ENCODE peak calls at places on chromosomes 4 and X, in ten cellular contexts. One of them, this sample, is unnamed.

GRCh38 chrX:124203311-124203710 is 129.1 kb upstream of the TEX13D start:
- DNase-seq in HCT116: no peak
- DNase-seq in Panc1: no peak
- DNase-seq in sigmoid colon: no peak
- DNase-seq in SK-N-SH: no peak
- DNase-seq in GM12892: no peak
- DNase-seq in suprapubic skin: no peak
- DNase-seq in GM12878: no peak
- DNase-seq in GM12891: no peak
- DNase-seq in SK-N-MC: no peak
- DNase-seq in this sample: no peak

GRCh38 chr4:3524920-3525319 is 7.3 kb downstream of the LRPAP1 start:
- DNase-seq in HCT116: no peak
- DNase-seq in Panc1: no peak
- DNase-seq in sigmoid colon: peak; percentile 56
- DNase-seq in SK-N-SH: no peak
- DNase-seq in GM12892: no peak
- DNase-seq in suprapubic skin: no peak
- DNase-seq in GM12878: no peak
- DNase-seq in GM12891: no peak
- DNase-seq in SK-N-MC: no peak
- DNase-seq in this sample: no peak

GRCh38 chr4:101259876-101260275 is 87.5 kb downstream of the PPP3CA start:
- DNase-seq in HCT116: no peak
- DNase-seq in Panc1: no peak
- DNase-seq in sigmoid colon: no peak
- DNase-seq in SK-N-SH: no peak
- DNase-seq in GM12892: no peak
- DNase-seq in suprapubic skin: no peak
- DNase-seq in GM12878: peak; percentile 32
- DNase-seq in GM12891: no peak
- DNase-seq in SK-N-MC: no peak
- DNase-seq in this sample: no peak

GRCh38 chrX:153517941-153518834 is 746 bp downstream of the ATP2B3 start:
- DNase-seq in HCT116: no peak
- DNase-seq in Panc1: no peak
- DNase-seq in sigmoid colon: no peak
- DNase-seq in SK-N-SH: peak; percentile 70
- DNase-seq in GM12892: no peak
- DNase-seq in suprapubic skin: no peak
- DNase-seq in GM12878: no peak
- DNase-seq in GM12891: no peak
- DNase-seq in SK-N-MC: no peak
- DNase-seq in this sample: no peak

GRCh38 chr4:36734296-36734695 is 452.9 kb downstream of the DTHD1 start:
- DNase-seq in HCT116: no peak
- DNase-seq in Panc1: no peak
- DNase-seq in sigmoid colon: no peak
- DNase-seq in SK-N-SH: no peak
- DNase-seq in GM12892: no peak
- DNase-seq in suprapubic skin: no peak
- DNase-seq in GM12878: no peak
- DNase-seq in GM12891: no peak
- DNase-seq in SK-N-MC: no peak
- DNase-seq in this sample: no peak

GRCh38 chr4:89243741-89244252 is 63.8 kb downstream of the GPRIN3 start:
- DNase-seq in HCT116: no peak
- DNase-seq in Panc1: no peak
- DNase-seq in sigmoid colon: no peak
- DNase-seq in SK-N-SH: no peak
- DNase-seq in GM12892: no peak
- DNase-seq in suprapubic skin: no peak
- DNase-seq in GM12878: no peak
- DNase-seq in GM12891: no peak
- DNase-seq in SK-N-MC: no peak
- DNase-seq in this sample: no peak

GRCh38 chr4:170242471-170242870 is 152.7 kb upstream of the AADAT start:
- DNase-seq in HCT116: no peak
- DNase-seq in Panc1: no peak
- DNase-seq in sigmoid colon: no peak
- DNase-seq in SK-N-SH: no peak
- DNase-seq in GM12892: no peak
- DNase-seq in suprapubic skin: no peak
- DNase-seq in GM12878: no peak
- DNase-seq in GM12891: no peak
- DNase-seq in SK-N-MC: no peak
- DNase-seq in this sample: no peak

GRCh38 chr4:174080361-174080760 is 203.1 kb downstream of the FBXO8 start:
- DNase-seq in HCT116: no peak
- DNase-seq in Panc1: no peak
- DNase-seq in sigmoid colon: no peak
- DNase-seq in SK-N-SH: no peak
- DNase-seq in GM12892: no peak
- DNase-seq in suprapubic skin: no peak
- DNase-seq in GM12878: no peak
- DNase-seq in GM12891: no peak
- DNase-seq in SK-N-MC: no peak
- DNase-seq in this sample: no peak

GRCh38 chr4:17584502-17585213 is 7.7 kb downstream of the LAP3 start:
- DNase-seq in HCT116: no peak
- DNase-seq in Panc1: no peak
- DNase-seq in sigmoid colon: no peak
- DNase-seq in SK-N-SH: no peak
- DNase-seq in GM12892: no peak
- DNase-seq in suprapubic skin: no peak
- DNase-seq in GM12878: no peak
- DNase-seq in GM12891: no peak
- DNase-seq in SK-N-MC: no peak
- DNase-seq in this sample: no peak

GRCh38 chr4:17583944-17584343 is 6.9 kb downstream of the LAP3 start:
- DNase-seq in HCT116: no peak
- DNase-seq in Panc1: no peak
- DNase-seq in sigmoid colon: no peak
- DNase-seq in SK-N-SH: no peak
- DNase-seq in GM12892: no peak
- DNase-seq in suprapubic skin: no peak
- DNase-seq in GM12878: no peak
- DNase-seq in GM12891: no peak
- DNase-seq in SK-N-MC: no peak
- DNase-seq in this sample: no peak

GRCh38 chr4:17578482-17578891 is 1.5 kb downstream of the LAP3 start:
- DNase-seq in HCT116: no peak
- DNase-seq in Panc1: no peak
- DNase-seq in sigmoid colon: no peak
- DNase-seq in SK-N-SH: no peak
- DNase-seq in GM12892: peak; percentile 13
- DNase-seq in suprapubic skin: no peak
- DNase-seq in GM12878: peak; percentile 34
- DNase-seq in GM12891: peak; percentile 17
- DNase-seq in SK-N-MC: no peak
- DNase-seq in this sample: no peak

GRCh38 chr4:17577660-17578481 is 873 bp downstream of the LAP3 start:
- DNase-seq in HCT116: no peak
- DNase-seq in Panc1: no peak
- DNase-seq in sigmoid colon: peak; percentile 83
- DNase-seq in SK-N-SH: peak; percentile 77
- DNase-seq in GM12892: peak; percentile 19
- DNase-seq in suprapubic skin: peak; percentile 80
- DNase-seq in GM12878: no peak
- DNase-seq in GM12891: no peak
- DNase-seq in SK-N-MC: no peak
- DNase-seq in this sample: peak; percentile 37

DNA sequence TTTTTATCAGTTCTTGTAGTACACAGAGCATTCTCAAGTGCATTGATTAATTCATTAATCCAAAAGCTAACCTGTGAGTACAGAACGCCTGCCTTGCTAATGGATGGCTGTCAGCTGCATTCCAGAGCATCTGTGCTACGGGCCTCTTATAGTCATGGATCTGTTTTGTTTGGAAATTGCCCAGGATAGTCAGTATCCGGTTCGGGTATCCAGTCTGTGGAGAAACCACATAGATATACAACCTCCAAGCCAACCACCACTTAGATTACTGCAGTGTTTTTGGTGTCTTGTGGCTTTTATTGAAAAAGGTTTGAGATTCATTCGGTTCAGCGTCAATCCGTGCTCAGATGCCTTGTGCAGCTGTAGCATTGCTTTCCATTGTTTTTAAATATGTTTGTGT is 4.0 kb downstream of the LAP3 start:
- DNase-seq in HCT116: no peak
- DNase-seq in Panc1: no peak
- DNase-seq in sigmoid colon: no peak
- DNase-seq in SK-N-SH: no peak
- DNase-seq in GM12892: no peak
- DNase-seq in suprapubic skin: no peak
- DNase-seq in GM12878: no peak
- DNase-seq in GM12891: no peak
- DNase-seq in SK-N-MC: no peak
- DNase-seq in this sample: no peak
- TF ChIP-seq POLR2AphosphoS5 in HCT116: no peak
- TF ChIP-seq POLR2AphosphoS5 in Panc1: no peak
- TF ChIP-seq POLR2AphosphoS5 in sigmoid colon: no peak
- TF ChIP-seq POLR2AphosphoS5 in SK-N-SH: no peak
- TF ChIP-seq POLR2AphosphoS5 in GM12892: no peak
- TF ChIP-seq POLR2AphosphoS5 in suprapubic skin: no peak
- TF ChIP-seq POLR2AphosphoS5 in GM12878: no peak
- TF ChIP-seq POLR2AphosphoS5 in GM12891: no peak
- TF ChIP-seq POLR2AphosphoS5 in SK-N-MC: no peak
- TF ChIP-seq POLR2AphosphoS5 in this sample: no peak

GRCh38 chr4:124055896-124056295 is 656.6 kb downstream of the ANKRD50 start:
- DNase-seq in HCT116: no peak
- DNase-seq in Panc1: no peak
- DNase-seq in sigmoid colon: no peak
- DNase-seq in SK-N-SH: no peak
- DNase-seq in GM12892: no peak
- DNase-seq in suprapubic skin: no peak
- DNase-seq in GM12878: no peak
- DNase-seq in GM12891: no peak
- DNase-seq in SK-N-MC: no peak
- DNase-seq in this sample: no peak

GRCh38 chr4:124065941-124066340 is 646.6 kb downstream of the ANKRD50 start:
- DNase-seq in HCT116: no peak
- DNase-seq in Panc1: no peak
- DNase-seq in sigmoid colon: no peak
- DNase-seq in SK-N-SH: no peak
- DNase-seq in GM12892: no peak
- DNase-seq in suprapubic skin: no peak
- DNase-seq in GM12878: no peak
- DNase-seq in GM12891: no peak
- DNase-seq in SK-N-MC: no peak
- DNase-seq in this sample: no peak

GRCh38 chr4:124061413-124061812 is 651.1 kb downstream of the ANKRD50 start:
- DNase-seq in HCT116: no peak
- DNase-seq in Panc1: no peak
- DNase-seq in sigmoid colon: no peak
- DNase-seq in SK-N-SH: no peak
- DNase-seq in GM12892: no peak
- DNase-seq in suprapubic skin: no peak
- DNase-seq in GM12878: no peak
- DNase-seq in GM12891: no peak
- DNase-seq in SK-N-MC: peak; percentile 90
- DNase-seq in this sample: no peak

DNA sequence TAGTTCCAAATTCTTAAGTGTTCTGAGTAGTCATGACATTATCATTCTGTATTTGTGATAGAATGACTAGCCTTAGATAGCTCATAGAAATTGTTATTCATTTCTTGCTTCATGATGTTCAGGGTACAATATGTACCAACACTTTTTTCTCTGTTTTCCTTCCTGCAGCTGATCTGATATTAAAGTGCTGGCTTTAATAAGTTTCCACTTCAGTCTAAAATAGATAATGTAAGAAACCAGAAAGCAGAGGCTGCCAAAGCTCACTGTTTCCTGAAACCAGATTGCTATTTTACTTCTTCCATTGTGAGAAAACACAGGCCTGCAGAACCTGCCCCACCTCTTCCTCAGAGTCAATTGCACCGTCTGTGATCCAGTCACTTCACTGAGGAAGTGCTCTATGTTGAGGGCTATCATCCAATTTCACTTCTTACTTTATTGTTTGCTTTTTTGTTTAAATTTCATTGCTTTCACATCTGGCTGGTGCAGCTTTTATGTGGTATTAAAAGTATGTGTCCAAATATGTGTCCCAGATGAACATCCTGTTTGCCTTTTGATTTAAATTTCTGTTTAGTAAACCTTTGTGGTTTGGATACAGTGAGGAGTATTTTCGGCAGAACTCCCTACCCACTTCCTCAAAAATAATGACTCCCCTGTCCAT is 652.1 kb downstream of the ANKRD50 start:
- DNase-seq in HCT116: no peak
- DNase-seq in Panc1: no peak
- DNase-seq in sigmoid colon: peak; percentile 88
- DNase-seq in SK-N-SH: peak; percentile 11
- DNase-seq in GM12892: no peak
- DNase-seq in suprapubic skin: no peak
- DNase-seq in GM12878: peak; percentile 1
- DNase-seq in GM12891: no peak
- DNase-seq in SK-N-MC: no peak
- DNase-seq in this sample: peak; percentile 27
- TF ChIP-seq POLR2AphosphoS5 in HCT116: no peak
- TF ChIP-seq POLR2AphosphoS5 in Panc1: no peak
- TF ChIP-seq POLR2AphosphoS5 in sigmoid colon: peak; percentile 90
- TF ChIP-seq POLR2AphosphoS5 in SK-N-SH: no peak
- TF ChIP-seq POLR2AphosphoS5 in GM12892: no peak
- TF ChIP-seq POLR2AphosphoS5 in suprapubic skin: peak; percentile 78
- TF ChIP-seq POLR2AphosphoS5 in GM12878: no peak
- TF ChIP-seq POLR2AphosphoS5 in GM12891: no peak
- TF ChIP-seq POLR2AphosphoS5 in SK-N-MC: no peak
- TF ChIP-seq POLR2AphosphoS5 in this sample: peak; percentile 43

GRCh38 chrX:107708762-107709161 is 66.8 kb downstream of the TSC22D3 start:
- DNase-seq in HCT116: no peak
- DNase-seq in Panc1: no peak
- DNase-seq in sigmoid colon: peak; percentile 75
- DNase-seq in SK-N-SH: no peak
- DNase-seq in GM12892: no peak
- DNase-seq in suprapubic skin: no peak
- DNase-seq in GM12878: no peak
- DNase-seq in GM12891: no peak
- DNase-seq in SK-N-MC: no peak
- DNase-seq in this sample: no peak

GRCh38 chrX:107709266-107709795 is 66.3 kb downstream of the TSC22D3 start:
- DNase-seq in HCT116: no peak
- DNase-seq in Panc1: no peak
- DNase-seq in sigmoid colon: peak; percentile 2
- DNase-seq in SK-N-SH: no peak
- DNase-seq in GM12892: no peak
- DNase-seq in suprapubic skin: no peak
- DNase-seq in GM12878: no peak
- DNase-seq in GM12891: no peak
- DNase-seq in SK-N-MC: no peak
- DNase-seq in this sample: no peak

GRCh38 chrX:107712231-107713204 is 63.1 kb downstream of the TSC22D3 start:
- DNase-seq in HCT116: no peak
- DNase-seq in Panc1: no peak
- DNase-seq in sigmoid colon: peak; percentile 76
- DNase-seq in SK-N-SH: no peak
- DNase-seq in GM12892: no peak
- DNase-seq in suprapubic skin: no peak
- DNase-seq in GM12878: no peak
- DNase-seq in GM12891: no peak
- DNase-seq in SK-N-MC: no peak
- DNase-seq in this sample: no peak

GRCh38 chrX:107711521-107712041 is 64.0 kb downstream of the TSC22D3 start:
- DNase-seq in HCT116: no peak
- DNase-seq in Panc1: no peak
- DNase-seq in sigmoid colon: peak; percentile 66
- DNase-seq in SK-N-SH: no peak
- DNase-seq in GM12892: no peak
- DNase-seq in suprapubic skin: no peak
- DNase-seq in GM12878: no peak
- DNase-seq in GM12891: no peak
- DNase-seq in SK-N-MC: no peak
- DNase-seq in this sample: no peak

GRCh38 chrX:107710617-107711391 is 64.8 kb downstream of the TSC22D3 start:
- DNase-seq in HCT116: peak; percentile 33
- DNase-seq in Panc1: no peak
- DNase-seq in sigmoid colon: peak; percentile 70
- DNase-seq in SK-N-SH: no peak
- DNase-seq in GM12892: peak; percentile 37
- DNase-seq in suprapubic skin: no peak
- DNase-seq in GM12878: peak; percentile 87
- DNase-seq in GM12891: peak; percentile 30
- DNase-seq in SK-N-MC: no peak
- DNase-seq in this sample: no peak
- TF ChIP-seq POLR2AphosphoS5 in HCT116: no peak
- TF ChIP-seq POLR2AphosphoS5 in Panc1: no peak
- TF ChIP-seq POLR2AphosphoS5 in sigmoid colon: peak; percentile 61
- TF ChIP-seq POLR2AphosphoS5 in SK-N-SH: no peak
- TF ChIP-seq POLR2AphosphoS5 in GM12892: no peak
- TF ChIP-seq POLR2AphosphoS5 in suprapubic skin: no peak
- TF ChIP-seq POLR2AphosphoS5 in GM12878: peak; percentile 25
- TF ChIP-seq POLR2AphosphoS5 in GM12891: no peak
- TF ChIP-seq POLR2AphosphoS5 in SK-N-MC: no peak
- TF ChIP-seq POLR2AphosphoS5 in this sample: peak; percentile 80

DNA sequence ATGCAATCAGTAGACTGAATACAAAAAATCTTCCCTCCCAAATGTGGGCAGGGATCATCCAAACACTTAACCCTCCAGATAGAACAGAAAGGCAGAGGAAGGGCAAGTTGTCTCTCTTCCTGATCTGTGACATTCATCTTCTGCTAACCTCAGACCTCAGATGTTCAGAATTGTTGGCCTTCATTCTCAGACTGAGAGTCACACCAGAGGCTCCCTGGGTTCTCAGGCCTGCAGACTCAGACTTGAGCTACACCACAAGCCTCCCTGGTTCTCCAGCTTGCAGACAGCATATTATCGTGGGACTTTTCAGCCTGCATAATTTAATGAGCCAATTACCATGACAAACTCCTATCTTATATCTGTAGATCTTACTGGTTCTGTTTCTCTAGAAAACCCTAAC is 1471.6 kb upstream of the ADGRL3 start:
- DNase-seq in HCT116: no peak
- DNase-seq in Panc1: no peak
- DNase-seq in sigmoid colon: no peak
- DNase-seq in SK-N-SH: no peak
- DNase-seq in GM12892: no peak
- DNase-seq in suprapubic skin: no peak
- DNase-seq in GM12878: no peak
- DNase-seq in GM12891: no peak
- DNase-seq in SK-N-MC: no peak
- DNase-seq in this sample: no peak
- TF ChIP-seq POLR2AphosphoS5 in HCT116: no peak
- TF ChIP-seq POLR2AphosphoS5 in Panc1: no peak
- TF ChIP-seq POLR2AphosphoS5 in sigmoid colon: no peak
- TF ChIP-seq POLR2AphosphoS5 in SK-N-SH: no peak
- TF ChIP-seq POLR2AphosphoS5 in GM12892: no peak
- TF ChIP-seq POLR2AphosphoS5 in suprapubic skin: no peak
- TF ChIP-seq POLR2AphosphoS5 in GM12878: no peak
- TF ChIP-seq POLR2AphosphoS5 in GM12891: no peak
- TF ChIP-seq POLR2AphosphoS5 in SK-N-MC: no peak
- TF ChIP-seq POLR2AphosphoS5 in this sample: no peak

This sample was measured in stomach.